ENCODE peak calls at places on chromosomes 1 and 21, in four cellular contexts. E is MM.1S, H is small intestine, M is sigmoid colon. X is an unnamed sample. For H3K4me1, the result is how much of the 10 kb centered on the place peaks cover.

GRCh38 chr1:236502579-236502971 is 21.2 kb upstream of the LGALS8 start:
- DNase-seq in E (no peak), H (no peak), M (no peak), X (no peak)

GRCh38 chr1:76901158-76901767 is 34.0 kb downstream of the ST6GALNAC5 start:
- DNase-seq in E (peak), H (peak), M (no peak), X (peak)

GRCh38 chr1:228978486-228979324 is 243.4 kb downstream of the RHOU start:
- DNase-seq in E (no peak), H (no peak), M (peak), X (no peak)

GRCh38 chr1:58874757-58875755 is 91.2 kb upstream of the JUN start:
- DNase-seq in E (peak), H (peak), M (peak), X (no peak)

GRCh38 chr1:44030606-44031050 is 634 bp downstream of the SLC6A9 start:
- DNase-seq in E (peak), H (no peak), M (peak), X (no peak)

GRCh38 chr1:212971312-212971711 is 21.0 kb downstream of the VASH2 start:
- DNase-seq in E (no peak), H (no peak), M (peak), X (no peak)

GRCh38 chr1:40530735-40531380 is 579 bp upstream of the ZNF684 start:
- DNase-seq in E (no peak), H (no peak), M (no peak), X (no peak)

GRCh38 chr1:233364026-233364425 is 36.5 kb downstream of the MAP3K21 start:
- DNase-seq in E (no peak), H (no peak), M (no peak), X (no peak)

GRCh38 chr1:158045639-158046038 is 52.2 kb downstream of the KIRREL1 start:
- DNase-seq in E (no peak), H (peak), M (no peak), X (no peak)

GRCh38 chr1:31441970-31442647 is 29.1 kb downstream of the SERINC2 start:
- DNase-seq in E (peak), H (no peak), M (no peak), X (no peak)

GRCh38 chr1:165298081-165298820 is 58.3 kb downstream of the LMX1A start:
- DNase-seq in E (no peak), H (no peak), M (no peak), X (no peak)

GRCh38 chr1:156336242-156336641 is 1.9 kb downstream of the CCT3 start:
- DNase-seq in E (peak), H (no peak), M (no peak), X (no peak)

GRCh38 chr21:25127811-25128210 is 479.5 kb downstream of the MRPL39 start:
- DNase-seq in E (no peak), H (no peak), M (no peak), X (no peak)

GRCh38 chr1:227952374-227953021 is 4.8 kb upstream of the WNT9A start:
- DNase-seq in E (no peak), H (no peak), M (peak), X (no peak)

GRCh38 chr1:115879977-115880376 is 39.1 kb upstream of the NHLH2 start:
- DNase-seq in E (no peak), H (no peak), M (no peak), X (no peak)

GRCh38 chr1:38559180-38559874 is 300.2 kb downstream of the RRAGC start:
- DNase-seq in E (no peak), H (peak), M (no peak), X (no peak)

GRCh38 chr1:173504268-173504667 is 27.1 kb downstream of the PRDX6 start:
- DNase-seq in E (no peak), H (no peak), M (no peak), X (no peak)

GRCh38 chr1:95116666-95117206 is 419 bp upstream of the TLCD4 start:
- DNase-seq in E (peak), H (peak), M (peak), X (no peak)

GRCh38 chr21:14453339-14453738 is 70.4 kb upstream of the HSPA13 start:
- DNase-seq in E (peak), H (peak), M (no peak), X (no peak)

GRCh38 chr1:151059342-151060240 is at the start of gene CDC42SE1:
- DNase-seq in E (peak), H (peak), M (peak), X (no peak)

GRCh38 chr1:194273660-194274059 is 1087.2 kb upstream of the B3GALT2 start:
- DNase-seq in E (no peak), H (no peak), M (no peak), X (no peak)

GRCh38 chr1:178192686-178193085 is 98.8 kb downstream of the RASAL2 start:
- DNase-seq in E (no peak), H (peak), M (no peak), X (peak)

GRCh38 chr1:83905315-83905907 is 93.5 kb downstream of the TTLL7 start:
- DNase-seq in E (peak), H (peak), M (no peak), X (no peak)

GRCh38 chr1:14108356-14109275 is 408.6 kb downstream of the PRDM2 start:
- DNase-seq in E (no peak), H (peak), M (no peak), X (no peak)

GRCh38 chr1:166379447-166379846 is 212.6 kb upstream of the FAM78B start:
- DNase-seq in E (no peak), H (no peak), M (no peak), X (no peak)

GRCh38 chr1:234662148-234662547 is 52.2 kb upstream of the IRF2BP2 start:
- DNase-seq in E (no peak), H (peak), M (no peak), X (no peak)
- H3K4me1 ChIP-seq in E (under half), H (under half), M (under half), X (under half)

GRCh38 chr1:20533635-20534034 is 18.7 kb upstream of the FAM43B start:
- DNase-seq in E (no peak), H (no peak), M (no peak), X (no peak)
- H3K4me1 ChIP-seq in E (under half), H (under half), M (under half), X (under half)

GRCh38 chr1:25782608-25783201 is 17.3 kb upstream of the SELENON start:
- DNase-seq in E (no peak), H (peak), M (no peak), X (no peak)

GRCh38 chr1:25779387-25779786 is 20.6 kb upstream of the SELENON start:
- DNase-seq in E (no peak), H (peak), M (no peak), X (no peak)

GRCh38 chr1:25781130-25781433 is 18.9 kb upstream of the SELENON start:
- DNase-seq in E (no peak), H (no peak), M (no peak), X (no peak)

GRCh38 chr1:25780318-25781129 is 19.5 kb upstream of the SELENON start:
- DNase-seq in E (no peak), H (peak), M (no peak), X (no peak)

GRCh38 chr1:25779894-25780293 is 20.1 kb upstream of the SELENON start:
- DNase-seq in E (no peak), H (no peak), M (no peak), X (no peak)
- H3K4me1 ChIP-seq in E (under half), H (under half), M (under half), X (under half)

DNA sequence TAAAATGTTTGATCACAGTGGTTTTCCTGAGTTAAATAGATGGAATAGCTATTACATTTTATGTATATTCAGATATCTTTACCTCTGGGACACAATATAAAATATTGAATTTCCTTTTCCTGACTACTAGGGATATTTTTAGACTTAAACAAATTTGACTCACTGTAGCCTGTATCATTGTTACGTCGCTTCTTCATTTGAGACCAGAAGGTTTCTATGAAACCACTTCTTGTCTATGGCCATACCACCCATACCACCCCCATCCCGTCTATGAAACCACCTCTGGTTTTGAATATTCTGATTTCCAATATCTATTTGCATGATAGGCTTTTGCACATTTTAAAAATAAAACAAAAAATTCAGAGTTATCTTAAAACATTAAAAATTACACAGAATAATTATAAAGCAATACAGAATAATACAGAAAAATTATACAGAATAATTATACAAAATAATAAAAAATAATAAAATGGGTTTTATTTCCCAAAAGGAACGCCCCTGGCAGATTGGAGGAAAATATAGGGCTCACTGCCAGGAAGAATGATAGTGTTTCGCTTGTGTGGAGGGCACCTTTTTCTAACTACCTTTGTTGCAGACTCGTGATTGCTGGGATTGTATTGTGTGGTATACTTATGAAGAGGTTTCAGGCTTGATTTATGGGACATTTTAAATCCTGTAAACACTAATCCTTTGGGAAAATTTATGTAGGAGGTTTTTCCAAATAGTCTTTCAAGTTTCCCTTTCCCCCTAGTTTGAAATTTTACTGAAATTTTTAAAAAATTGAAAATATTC is 4.7 kb downstream of the SPEN start:
- DNase-seq in E (peak), H (no peak), M (no peak), X (no peak)
- H3K4me1 ChIP-seq in E (under half), H (under half), M (under half), X (under half)

GRCh38 chr1:109370712-109371270 is 26.9 kb downstream of the SORT1 start:
- DNase-seq in E (peak), H (no peak), M (no peak), X (peak)
- H3K4me1 ChIP-seq in E (under half), H (under half), M (under half), X (under half)

GRCh38 chr1:202085682-202086373 is 36.9 kb upstream of the GPR37L1 start:
- DNase-seq in E (no peak), H (peak), M (no peak), X (no peak)

GRCh38 chr1:202078211-202078610 is 44.5 kb upstream of the GPR37L1 start:
- DNase-seq in E (no peak), H (peak), M (no peak), X (no peak)

GRCh38 chr1:202084791-202085681 is 37.7 kb upstream of the GPR37L1 start:
- DNase-seq in E (no peak), H (peak), M (no peak), X (no peak)

GRCh38 chr1:202086579-202087350 is 36.0 kb upstream of the GPR37L1 start:
- DNase-seq in E (no peak), H (peak), M (no peak), X (no peak)

GRCh38 chr1:202081992-202082391 is 40.7 kb upstream of the GPR37L1 start:
- DNase-seq in E (no peak), H (peak), M (no peak), X (no peak)
- H3K4me1 ChIP-seq in E (under half), H (under half), M (under half), X (under half)